ENCODE peak calls at places on chromosome 13, in seven cellular contexts. R is endodermal cell; L is left ventricle myocardium inferior; P is MM.1S; D is CD8-positive, alpha-beta T cell; N is uterus; H is psoas muscle. C is an unnamed sample.

GRCh38 chr13:45658586-45659235 is 43.2 kb upstream of the ERICH6B start:
- DNase-seq in R (no peak), L (no peak), P (no peak), D (no peak), N (no peak), H (no peak), C (no peak)

GRCh38 chr13:46663644-46664043 is 110.7 kb downstream of the LRCH1 start:
- DNase-seq in R (no peak), L (no peak), P (no peak), D (no peak), N (no peak), H (no peak), C (no peak)

GRCh38 chr13:109152941-109153340 is 523.5 kb downstream of the MYO16 start:
- DNase-seq in R (no peak), L (no peak), P (no peak), D (no peak), N (no peak), H (no peak), C (no peak)

GRCh38 chr13:77425705-77426104 is 98.8 kb upstream of the MYCBP2 start:
- DNase-seq in R (no peak), L (no peak), P (no peak), D (no peak), N (no peak), H (no peak), C (no peak)

GRCh38 chr13:114017028-114017630 is 43.3 kb upstream of the C13orf46 start:
- DNase-seq in R (peak; percentile 82), L (no peak), P (no peak), D (no peak), N (no peak), H (peak; percentile 16), C (no peak)

GRCh38 chr13:51811920-51812328 is 8.0 kb upstream of the DHRS12 start:
- DNase-seq in R (no peak), L (no peak), P (no peak), D (no peak), N (no peak), H (no peak), C (no peak)

GRCh38 chr13:86932935-86933334 is 738.2 kb upstream of the SLITRK5 start:
- DNase-seq in R (peak; percentile 92), L (no peak), P (no peak), D (no peak), N (no peak), H (no peak), C (no peak)

GRCh38 chr13:40026174-40026585 is 370.7 kb downstream of the COG6 start:
- DNase-seq in R (no peak), L (no peak), P (peak; percentile 74), D (peak; percentile 18), N (no peak), H (no peak), C (no peak)

GRCh38 chr13:112368883-112369282 is 7.3 kb upstream of the SPACA7 start:
- DNase-seq in R (no peak), L (no peak), P (no peak), D (no peak), N (no peak), H (no peak), C (no peak)

GRCh38 chr13:49234741-49235140 is 13.0 kb upstream of the CDADC1 start:
- DNase-seq in R (no peak), L (no peak), P (no peak), D (no peak), N (no peak), H (no peak), C (no peak)

GRCh38 chr13:49238621-49239020 is 9.1 kb upstream of the CDADC1 start:
- DNase-seq in R (no peak), L (no peak), P (no peak), D (no peak), N (no peak), H (no peak), C (no peak)

GRCh38 chr13:49241296-49241695 is 6.4 kb upstream of the CDADC1 start:
- DNase-seq in R (no peak), L (no peak), P (no peak), D (no peak), N (no peak), H (no peak), C (no peak)

GRCh38 chr13:49240017-49240416 is 7.7 kb upstream of the CDADC1 start:
- DNase-seq in R (peak; percentile 63), L (no peak), P (peak; percentile 16), D (peak; percentile 29), N (no peak), H (no peak), C (no peak)

GRCh38 chr13:49235856-49236431 is 11.8 kb upstream of the CDADC1 start:
- DNase-seq in R (no peak), L (no peak), P (no peak), D (no peak), N (no peak), H (no peak), C (no peak)
- TF ChIP-seq CTCF in R (no peak), L (no peak), P (no peak), D (no peak), N (no peak), H (no peak), C (no peak)

GRCh38 chr13:105778196-105778595 is 757.3 kb downstream of the EFNB2 start:
- DNase-seq in R (no peak), L (no peak), P (no peak), D (no peak), N (no peak), H (no peak), C (no peak)

GRCh38 chr13:105785436-105785835 is 750.0 kb downstream of the EFNB2 start:
- DNase-seq in R (no peak), L (no peak), P (no peak), D (no peak), N (no peak), H (no peak), C (no peak)

GRCh38 chr13:105787518-105788085 is 747.9 kb downstream of the EFNB2 start:
- DNase-seq in R (no peak), L (no peak), P (no peak), D (no peak), N (no peak), H (no peak), C (no peak)

GRCh38 chr13:105783261-105783660 is 752.2 kb downstream of the EFNB2 start:
- DNase-seq in R (no peak), L (no peak), P (peak; percentile 34), D (no peak), N (no peak), H (no peak), C (no peak)
- H3K9me3 ChIP-seq in R (no peaks in the 10 kb centered on the region), L (peaks cover 11% of the 10 kb centered on the region), P (no peaks in the 10 kb centered on the region), D (no peaks in the 10 kb centered on the region), N (no peaks in the 10 kb centered on the region), H (no peaks in the 10 kb centered on the region), C (no peaks in the 10 kb centered on the region)

DNA sequence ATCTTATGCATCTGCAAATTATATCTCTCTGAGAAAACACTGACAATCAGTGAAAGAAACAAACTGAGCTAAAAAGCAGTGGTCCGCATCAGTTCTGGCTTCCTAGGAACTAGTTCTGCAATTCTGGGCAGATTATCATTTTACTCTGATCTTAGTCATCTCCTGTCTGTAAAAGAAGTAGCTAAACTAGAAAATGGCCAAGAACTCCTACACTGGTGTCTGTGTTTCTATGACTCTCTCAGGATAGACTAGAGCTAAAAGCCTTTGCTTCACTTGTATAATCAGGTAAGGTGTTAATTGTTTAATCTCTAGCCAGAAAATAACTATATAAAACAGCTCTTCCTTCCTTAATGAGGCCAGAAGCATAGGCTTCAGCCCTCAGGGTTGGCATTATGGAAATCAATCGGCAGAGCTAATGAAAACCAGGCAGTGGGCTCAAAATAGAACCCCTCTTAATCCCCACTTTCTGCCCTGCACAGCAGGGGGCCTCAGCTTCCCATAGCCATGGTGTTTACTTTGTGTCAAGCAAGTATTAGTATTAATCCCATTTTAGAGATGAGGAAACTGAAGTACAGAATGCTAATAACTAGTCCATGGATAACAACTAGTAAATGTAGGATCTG is 459.2 kb downstream of the FGF14 start:
- DNase-seq in R (no peak), L (no peak), P (no peak), D (no peak), N (no peak), H (no peak), C (no peak)
- TF ChIP-seq CTCF in R (no peak), L (peak; percentile 57), P (no peak), D (no peak), N (no peak), H (peak; percentile 16), C (no peak)

GRCh38 chr13:21436582-21436981 is 22.5 kb downstream of the ZDHHC20 start:
- DNase-seq in R (no peak), L (no peak), P (no peak), D (no peak), N (no peak), H (no peak), C (no peak)
- H3K9me3 ChIP-seq in R (peaks cover 56% of the 10 kb centered on the region), L (peaks cover 19% of the 10 kb centered on the region), P (no peaks in the 10 kb centered on the region), D (no peaks in the 10 kb centered on the region), N (no peaks in the 10 kb centered on the region), H (peaks cover 15% of the 10 kb centered on the region), C (no peaks in the 10 kb centered on the region)

DNA sequence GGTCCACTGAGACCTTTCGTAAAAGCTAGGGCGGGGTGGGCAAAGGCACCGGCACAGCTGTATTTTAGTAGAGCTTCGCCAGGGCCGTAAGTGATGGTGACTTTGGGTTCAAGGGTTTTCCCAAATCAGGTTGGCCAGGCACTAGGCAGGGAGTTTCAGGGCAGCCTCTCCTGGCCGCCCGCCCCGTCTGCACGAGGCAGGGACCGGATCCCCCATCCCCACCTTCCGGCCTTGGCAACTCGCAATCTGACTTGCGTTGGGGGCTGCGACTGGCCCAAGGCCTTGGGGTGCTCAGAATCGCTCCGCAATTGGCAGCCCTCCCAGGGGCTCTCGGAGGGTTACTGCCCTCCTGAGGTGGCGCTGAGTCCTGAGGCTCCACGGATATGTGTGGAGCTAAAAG is 4.1 kb upstream of the ZIC5 start:
- DNase-seq in R (peak; percentile 71), L (no peak), P (no peak), D (no peak), N (no peak), H (no peak), C (no peak)
- TF ChIP-seq CTCF in R (peak; percentile 39), L (no peak), P (no peak), D (no peak), N (no peak), H (no peak), C (no peak)